ENCODE peak calls at places on chromosomes 16 and 17, in six cellular contexts. C is GM23338, R is HCT116, Q is MM.1S, Y is hepatocyte, B is GM23248. O is an unnamed sample.

GRCh38 chr17:6072157-6072556 is 2.0 kb downstream of the WSCD1 start:
- DNase-seq in C (no peak), R (no peak), Q (no peak), Y (no peak), B (peak), O (peak)

GRCh38 chr17:77110006-77110374 is 30.8 kb upstream of the SEC14L1 start:
- DNase-seq in C (peak), R (no peak), Q (peak), Y (no peak), B (peak), O (peak)

GRCh38 chr16:25194285-25194878 is 22.4 kb upstream of the AQP8 start:
- DNase-seq in C (no peak), R (no peak), Q (no peak), Y (no peak), B (no peak), O (no peak)

GRCh38 chr17:50064253-50064991 is 8.5 kb downstream of the ITGA3 start:
- DNase-seq in C (peak), R (peak), Q (no peak), Y (peak), B (peak), O (peak)

GRCh38 chr17:67491009-67491677 is 114.1 kb downstream of the PITPNC1 start:
- DNase-seq in C (peak), R (peak), Q (no peak), Y (peak), B (peak), O (no peak)

GRCh38 chr16:55012362-55012761 is 81.7 kb downstream of the IRX5 start:
- DNase-seq in C (no peak), R (no peak), Q (no peak), Y (no peak), B (no peak), O (no peak)

GRCh38 chr17:31413081-31413799 is 21.8 kb downstream of the RAB11FIP4 start:
- DNase-seq in C (peak), R (no peak), Q (no peak), Y (no peak), B (no peak), O (no peak)

GRCh38 chr17:29237476-29238132 is 9.1 kb upstream of the CRYBA1 start:
- DNase-seq in C (no peak), R (peak), Q (no peak), Y (no peak), B (peak), O (no peak)

GRCh38 chr16:56630134-56630533 is 2.3 kb upstream of the MT1M start:
- DNase-seq in C (no peak), R (no peak), Q (peak), Y (no peak), B (no peak), O (no peak)

GRCh38 chr16:81655474-81656162 is 123.5 kb upstream of the PLCG2 start:
- DNase-seq in C (no peak), R (no peak), Q (no peak), Y (no peak), B (no peak), O (no peak)
- TF ChIP-seq EZH2phosphoT487 in C (no peak), R (no peak), Q (no peak), Y (no peak), B (no peak), O (no peak)

GRCh38 chr17:69717819-69718218 is 303.3 kb downstream of the MAP2K6 start:
- DNase-seq in C (no peak), R (no peak), Q (no peak), Y (no peak), B (no peak), O (no peak)

GRCh38 chr17:69717214-69717613 is 302.7 kb downstream of the MAP2K6 start:
- DNase-seq in C (no peak), R (no peak), Q (no peak), Y (no peak), B (no peak), O (no peak)

GRCh38 chr17:69714659-69715058 is 300.2 kb downstream of the MAP2K6 start:
- DNase-seq in C (no peak), R (no peak), Q (no peak), Y (no peak), B (no peak), O (no peak)

GRCh38 chr17:69715656-69716055 is 301.2 kb downstream of the MAP2K6 start:
- DNase-seq in C (no peak), R (no peak), Q (no peak), Y (no peak), B (no peak), O (no peak)

DNA sequence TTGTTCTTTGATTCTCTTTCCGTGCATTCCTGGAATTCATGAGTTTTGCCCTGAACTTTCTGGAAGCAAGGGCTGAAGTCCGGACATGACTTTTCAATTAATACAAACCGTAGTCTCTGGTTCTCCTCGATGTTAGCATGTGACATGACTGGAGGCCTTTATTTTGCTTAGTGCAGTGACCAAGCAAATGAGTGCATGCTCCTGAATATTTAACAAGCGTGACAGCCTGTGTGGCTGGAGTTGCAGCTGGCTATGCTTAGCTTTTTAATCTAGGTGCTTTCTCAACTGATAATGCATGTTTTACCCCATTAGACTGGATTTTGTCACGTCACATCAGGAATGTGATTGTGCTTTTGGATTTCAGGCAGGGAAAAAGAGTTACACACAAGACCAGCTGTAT is 302.1 kb downstream of the MAP2K6 start:
- DNase-seq in C (no peak), R (no peak), Q (no peak), Y (no peak), B (peak), O (no peak)
- H3K27ac ChIP-seq in C (no peak), R (no peak), Q (no peak), Y (peak), B (peak), O (no peak)

DNA sequence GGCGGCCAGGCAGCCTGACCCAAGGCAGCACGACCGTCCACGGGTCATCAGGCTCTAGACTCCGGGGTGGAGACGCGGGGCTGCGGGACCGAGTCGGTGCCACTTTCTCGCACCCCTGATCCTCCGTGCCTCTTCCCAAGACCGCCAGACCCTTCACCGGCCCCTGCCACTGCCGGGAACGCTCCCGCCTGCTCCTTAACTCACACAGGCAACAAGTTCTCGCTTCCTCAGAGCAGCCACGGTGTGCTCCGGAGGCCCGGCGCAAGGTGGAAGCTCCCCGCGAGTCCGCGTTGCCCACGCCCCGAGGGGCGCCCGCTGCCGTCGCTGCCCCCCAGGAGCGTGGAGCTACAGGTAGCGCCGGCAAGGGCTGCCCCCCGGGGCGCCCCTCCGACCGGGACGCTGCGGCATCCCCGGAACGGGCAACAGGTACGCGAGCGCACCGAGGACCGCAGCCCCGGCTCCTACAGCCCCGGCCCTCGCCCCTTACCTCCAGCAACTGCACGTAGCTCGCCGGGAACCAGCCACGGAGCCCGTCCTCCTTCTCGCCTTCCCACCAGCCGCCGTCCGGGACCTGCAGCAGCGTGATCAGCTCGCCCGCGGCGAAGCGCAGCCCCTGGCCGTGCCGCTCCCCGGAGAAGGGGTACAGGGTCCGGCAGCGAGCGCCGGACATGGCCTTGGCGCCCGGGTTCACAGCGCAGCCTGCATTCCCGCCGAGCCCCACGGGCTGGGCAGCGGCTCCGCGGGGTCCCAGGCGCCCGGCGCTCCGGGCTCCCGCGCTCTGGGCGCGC is 491 bp downstream of the GAS7 start:
- DNase-seq in C (peak), R (no peak), Q (no peak), Y (peak), B (peak), O (no peak)
- TF ChIP-seq EZH2 in C (peak), R (no peak), Q (no peak), Y (no peak), B (no peak), O (no peak)

GRCh38 chr17:37182786-37183185 is 193.0 kb upstream of the C17orf78 start:
- DNase-seq in C (no peak), R (no peak), Q (no peak), Y (no peak), B (peak), O (peak)

GRCh38 chr17:37180371-37180770 is 195.4 kb upstream of the C17orf78 start:
- DNase-seq in C (no peak), R (no peak), Q (no peak), Y (no peak), B (no peak), O (no peak)

GRCh38 chr17:37176683-37177082 is 199.1 kb upstream of the C17orf78 start:
- DNase-seq in C (no peak), R (no peak), Q (no peak), Y (no peak), B (peak), O (peak)

GRCh38 chr17:37177234-37177633 is 198.6 kb upstream of the C17orf78 start:
- DNase-seq in C (no peak), R (no peak), Q (no peak), Y (no peak), B (no peak), O (no peak)

GRCh38 chr17:37179893-37180292 is 195.9 kb upstream of the C17orf78 start:
- DNase-seq in C (no peak), R (peak), Q (no peak), Y (no peak), B (peak), O (peak)
- TF ChIP-seq EZH2phosphoT487 in C (no peak), R (no peak), Q (no peak), Y (no peak), B (no peak), O (no peak)

GRCh38 chr16:80997964-80998620 is 8.6 kb downstream of the CMC2 start:
- DNase-seq in C (no peak), R (no peak), Q (no peak), Y (no peak), B (no peak), O (no peak)
- H3K27ac ChIP-seq in C (no peak), R (no peak), Q (no peak), Y (peak), B (no peak), O (no peak)

GRCh38 chr16:77788196-77789084 is at the start of gene VAT1L:
- DNase-seq in C (peak), R (no peak), Q (peak), Y (peak), B (peak), O (no peak)

GRCh38 chr16:77787452-77787851 is 912 bp upstream of the VAT1L start:
- DNase-seq in C (no peak), R (no peak), Q (no peak), Y (no peak), B (no peak), O (no peak)

GRCh38 chr16:77789646-77790370 is 1.4 kb downstream of the VAT1L start:
- DNase-seq in C (peak), R (no peak), Q (no peak), Y (no peak), B (peak), O (no peak)

GRCh38 chr16:77790964-77791363 is 2.6 kb downstream of the VAT1L start:
- DNase-seq in C (no peak), R (no peak), Q (no peak), Y (no peak), B (no peak), O (no peak)

DNA sequence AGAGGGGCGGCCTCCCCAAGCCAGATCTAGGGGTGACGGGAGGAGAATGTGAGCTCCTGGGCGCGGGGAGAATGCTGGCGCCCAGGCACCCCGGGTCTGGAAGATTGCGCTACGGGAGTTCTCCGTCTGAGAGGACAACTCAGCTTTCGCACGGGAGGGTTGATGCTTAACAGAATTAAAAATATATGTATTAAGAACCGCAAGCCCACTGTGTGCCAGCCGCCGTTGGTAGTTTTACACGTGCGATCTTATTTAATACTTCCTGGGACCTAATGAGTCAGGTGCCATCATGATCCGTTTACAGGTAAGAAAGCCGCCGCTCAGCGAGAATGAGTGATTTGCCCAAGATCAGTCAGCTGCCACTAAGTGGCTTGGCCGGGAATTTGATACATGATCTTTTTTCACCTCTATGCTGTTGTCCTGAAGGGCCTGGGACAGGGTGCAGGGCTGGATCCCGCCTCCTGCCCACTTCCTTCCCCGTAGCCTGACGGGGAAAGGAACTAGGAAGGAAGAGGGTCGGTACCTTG is 784 bp downstream of the VAT1L start:
- DNase-seq in C (peak), R (no peak), Q (no peak), Y (peak), B (peak), O (no peak)
- TF ChIP-seq EZH2 in C (peak), R (no peak), Q (no peak), Y (peak), B (no peak), O (no peak)

GRCh38 chr17:72487731-72488325 is 367.0 kb downstream of the SOX9 start:
- DNase-seq in C (no peak), R (no peak), Q (no peak), Y (no peak), B (no peak), O (no peak)

GRCh38 chr17:72489273-72489641 is 368.4 kb downstream of the SOX9 start:
- DNase-seq in C (no peak), R (no peak), Q (no peak), Y (no peak), B (no peak), O (no peak)

GRCh38 chr17:72486806-72487205 is 366.0 kb downstream of the SOX9 start:
- DNase-seq in C (no peak), R (no peak), Q (no peak), Y (no peak), B (no peak), O (no peak)

GRCh38 chr17:72491102-72491501 is 370.3 kb downstream of the SOX9 start:
- DNase-seq in C (no peak), R (no peak), Q (no peak), Y (no peak), B (no peak), O (no peak)

GRCh38 chr17:72488542-72489272 is 367.9 kb downstream of the SOX9 start:
- DNase-seq in C (no peak), R (no peak), Q (no peak), Y (no peak), B (no peak), O (no peak)
- TF ChIP-seq EZH2phosphoT487 in C (no peak), R (no peak), Q (no peak), Y (no peak), B (no peak), O (no peak)

GRCh38 chr17:47274319-47275069 is 20.9 kb downstream of the ITGB3 start:
- DNase-seq in C (no peak), R (no peak), Q (no peak), Y (no peak), B (no peak), O (no peak)

GRCh38 chr17:47275245-47275984 is 21.8 kb downstream of the ITGB3 start:
- DNase-seq in C (peak), R (no peak), Q (no peak), Y (peak), B (peak), O (peak)

GRCh38 chr17:47277921-47278320 is 24.3 kb downstream of the ITGB3 start:
- DNase-seq in C (no peak), R (no peak), Q (no peak), Y (no peak), B (peak), O (no peak)

GRCh38 chr17:47276868-47277267 is 23.2 kb downstream of the ITGB3 start:
- DNase-seq in C (peak), R (no peak), Q (no peak), Y (peak), B (peak), O (peak)

DNA sequence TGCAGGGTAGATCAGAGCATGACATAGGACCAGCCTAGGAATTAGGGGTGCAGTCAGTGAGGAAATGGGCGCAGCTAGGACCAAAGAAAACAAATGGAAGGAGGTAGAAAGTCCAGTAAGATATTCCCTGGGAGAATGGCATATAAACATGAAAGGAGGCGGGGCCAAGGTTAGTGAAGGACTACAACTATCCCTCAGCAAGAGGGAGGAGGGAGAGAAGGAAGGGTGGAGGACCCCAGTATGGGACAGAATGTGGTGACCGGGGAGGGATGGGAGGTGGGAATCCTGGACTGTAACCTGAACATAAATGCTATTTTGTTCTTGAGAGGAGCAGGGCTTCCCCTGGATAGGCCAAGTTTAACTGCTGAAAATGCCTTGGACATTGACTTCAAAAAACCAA is 22.8 kb downstream of the ITGB3 start:
- DNase-seq in C (no peak), R (no peak), Q (no peak), Y (no peak), B (peak), O (no peak)
- H3K27ac ChIP-seq in C (peak), R (no peak), Q (no peak), Y (peak), B (peak), O (no peak)

GRCh38 chr17:13044713-13045112 is 26.9 kb upstream of the ELAC2 start:
- DNase-seq in C (no peak), R (no peak), Q (no peak), Y (no peak), B (peak), O (no peak)

GRCh38 chr17:13046361-13046760 is 28.5 kb upstream of the ELAC2 start:
- DNase-seq in C (no peak), R (no peak), Q (no peak), Y (no peak), B (peak), O (no peak)

GRCh38 chr17:13051876-13052275 is 34.0 kb upstream of the ELAC2 start:
- DNase-seq in C (no peak), R (no peak), Q (no peak), Y (no peak), B (no peak), O (no peak)

DNA sequence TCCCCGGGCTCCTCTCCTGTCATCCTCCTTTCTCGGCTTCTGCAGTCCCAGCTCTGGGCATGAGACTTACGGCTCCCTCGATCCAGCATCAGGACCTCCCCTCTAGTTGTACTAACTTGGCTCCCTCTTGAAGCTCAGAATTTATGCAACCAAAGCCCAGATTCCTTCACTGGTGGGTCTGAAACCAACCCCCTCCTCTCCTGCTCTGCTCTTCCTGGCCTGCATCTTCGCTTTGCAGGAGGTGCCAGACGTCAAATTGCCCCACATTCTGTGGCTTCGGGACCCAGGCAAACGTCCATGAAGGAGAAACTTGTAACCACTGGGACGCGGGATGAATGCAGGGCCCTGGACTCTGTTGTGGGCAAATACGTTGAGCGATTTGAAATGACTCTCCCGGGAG is 29.2 kb upstream of the ELAC2 start:
- DNase-seq in C (no peak), R (no peak), Q (no peak), Y (no peak), B (no peak), O (no peak)
- TF ChIP-seq EZH2 in C (no peak), R (no peak), Q (no peak), Y (no peak), B (no peak), O (no peak)

GRCh38 chr16:74213372-74213771 is 83.2 kb upstream of the PSMD7 start:
- DNase-seq in C (no peak), R (no peak), Q (no peak), Y (no peak), B (no peak), O (no peak)

DNA sequence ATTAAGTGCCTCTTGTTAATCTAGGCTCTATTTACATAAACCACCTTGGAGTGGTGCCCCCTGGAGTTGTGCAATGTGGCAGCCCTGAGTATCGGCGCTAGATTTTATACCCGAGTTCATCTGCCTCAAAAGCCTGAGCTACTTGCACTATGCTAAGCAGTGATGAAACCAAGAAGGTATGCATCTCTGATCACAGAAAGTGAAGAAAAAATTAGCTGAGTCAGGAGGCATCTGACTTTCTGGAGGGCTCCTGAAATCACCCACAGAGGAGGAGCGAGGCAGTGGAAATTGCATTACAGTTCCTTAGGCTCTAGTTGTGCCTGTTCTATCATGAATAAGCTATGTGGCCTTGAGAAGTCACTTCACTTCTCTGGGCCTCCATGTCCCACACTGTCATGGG is 80.3 kb upstream of the PSMD7 start:
- DNase-seq in C (no peak), R (no peak), Q (no peak), Y (peak), B (no peak), O (no peak)
- TF ChIP-seq EZH2phosphoT487 in C (no peak), R (no peak), Q (no peak), Y (no peak), B (no peak), O (no peak)

O was measured in PC-3.